ENCODE peak calls at places on chromosomes 1 and 21, in nine cellular contexts. V is effector memory CD8-positive, alpha-beta T cell; B is mammary epithelial cell; L is astrocyte of the cerebellum; C is OCI-LY7; S is body of pancreas; M is NCI-H2081; Y is memory B cell; F is astrocyte. E is an unnamed sample.

GRCh38 chr1:205934788-205935187 is 8.5 kb downstream of the SLC26A9 start:
- DNase-seq in V (no peak), B (no peak), L (no peak), C (no peak), S (no peak), M (no peak), Y (no peak), F (no peak), E (peak)

GRCh38 chr1:59878370-59878769 is 48.2 kb downstream of the CYP2J2 start:
- DNase-seq in V (no peak), B (no peak), L (no peak), C (no peak), S (no peak), M (no peak), Y (no peak), F (no peak), E (no peak)

GRCh38 chr1:31511848-31512615 is 64.3 kb upstream of the TINAGL1 start:
- DNase-seq in V (no peak), B (peak), L (no peak), C (no peak), S (peak), M (no peak), Y (no peak), F (no peak), E (no peak)

GRCh38 chr1:67522001-67522441 is 91.8 kb upstream of the SERBP1 start:
- DNase-seq in V (no peak), B (no peak), L (no peak), C (no peak), S (no peak), M (no peak), Y (no peak), F (no peak), E (no peak)

GRCh38 chr1:8517579-8518489 is 199.9 kb downstream of the SLC45A1 start:
- DNase-seq in V (no peak), B (no peak), L (no peak), C (no peak), S (no peak), M (no peak), Y (no peak), F (no peak), E (no peak)

GRCh38 chr1:30801826-30802198 is 44.2 kb upstream of the LAPTM5 start:
- DNase-seq in V (peak), B (peak), L (no peak), C (peak), S (peak), M (peak), Y (peak), F (no peak), E (peak)

GRCh38 chr21:44354775-44355771 is 1.7 kb downstream of the TRPM2 start:
- DNase-seq in V (no peak), B (no peak), L (no peak), C (peak), S (no peak), M (no peak), Y (no peak), F (no peak), E (no peak)

GRCh38 chr21:24994717-24995116 is 612.6 kb downstream of the MRPL39 start:
- DNase-seq in V (no peak), B (no peak), L (no peak), C (no peak), S (no peak), M (no peak), Y (no peak), F (no peak), E (no peak)

GRCh38 chr1:26045712-26046312 is at the start of gene SLC30A2:
- DNase-seq in V (no peak), B (peak), L (no peak), C (no peak), S (peak), M (no peak), Y (no peak), F (no peak), E (no peak)

GRCh38 chr1:227777646-227778045 is 37.8 kb upstream of the PRSS38 start:
- DNase-seq in V (no peak), B (no peak), L (no peak), C (no peak), S (no peak), M (no peak), Y (no peak), F (no peak), E (no peak)

GRCh38 chr1:151992345-151993083 is 1.1 kb downstream of the S100A10 start:
- DNase-seq in V (no peak), B (peak), L (peak), C (no peak), S (peak), M (no peak), Y (no peak), F (peak), E (peak)

GRCh38 chr1:223802032-223802431 is 43.7 kb downstream of the TP53BP2 start:
- DNase-seq in V (no peak), B (no peak), L (no peak), C (no peak), S (no peak), M (no peak), Y (no peak), F (no peak), E (no peak)

GRCh38 chr1:220818421-220819173 is 31.9 kb downstream of the MTARC1 start:
- DNase-seq in V (no peak), B (no peak), L (peak), C (no peak), S (peak), M (no peak), Y (no peak), F (peak), E (no peak)

GRCh38 chr1:116008651-116009380 is 32.5 kb downstream of the SLC22A15 start:
- DNase-seq in V (no peak), B (no peak), L (no peak), C (no peak), S (peak), M (no peak), Y (no peak), F (no peak), E (no peak)

GRCh38 chr1:55384589-55385136 is 169.5 kb upstream of the USP24 start:
- DNase-seq in V (no peak), B (no peak), L (no peak), C (no peak), S (no peak), M (no peak), Y (no peak), F (no peak), E (no peak)

GRCh38 chr1:48878191-48878940 is 101.7 kb upstream of the BEND5 start:
- DNase-seq in V (no peak), B (peak), L (peak), C (no peak), S (no peak), M (no peak), Y (no peak), F (peak), E (no peak)

GRCh38 chr1:240114222-240114621 is 22.5 kb downstream of the FMN2 start:
- DNase-seq in V (no peak), B (no peak), L (no peak), C (no peak), S (no peak), M (no peak), Y (no peak), F (no peak), E (no peak)

GRCh38 chr21:32914424-32915070 is 111.2 kb upstream of the OLIG2 start:
- DNase-seq in V (no peak), B (no peak), L (no peak), C (no peak), S (no peak), M (no peak), Y (no peak), F (no peak), E (no peak)

GRCh38 chr1:155961937-155962336 is 16.4 kb downstream of the ARHGEF2 start:
- DNase-seq in V (no peak), B (peak), L (peak), C (no peak), S (no peak), M (no peak), Y (no peak), F (peak), E (peak)

GRCh38 chr1:237041795-237042466 is at the start of gene RYR2:
- DNase-seq in V (no peak), B (no peak), L (no peak), C (no peak), S (peak), M (peak), Y (no peak), F (no peak), E (no peak)

GRCh38 chr1:206117151-206117948 is at the start of gene AVPR1B:
- DNase-seq in V (no peak), B (peak), L (no peak), C (no peak), S (peak), M (peak), Y (peak), F (peak), E (peak)

GRCh38 chr1:55612988-55613387 is 397.8 kb upstream of the USP24 start:
- DNase-seq in V (no peak), B (no peak), L (peak), C (no peak), S (no peak), M (no peak), Y (no peak), F (peak), E (no peak)

GRCh38 chr1:27724961-27725373 is 794 bp upstream of the FAM76A start:
- DNase-seq in V (no peak), B (peak), L (no peak), C (peak), S (peak), M (peak), Y (no peak), F (no peak), E (peak)

GRCh38 chr1:90176530-90176929 is 181.6 kb downstream of the ZNF326 start:
- DNase-seq in V (no peak), B (no peak), L (no peak), C (no peak), S (no peak), M (no peak), Y (no peak), F (peak), E (no peak)

GRCh38 chr1:78591971-78592370 is 28.3 kb upstream of the IFI44L start:
- DNase-seq in V (no peak), B (no peak), L (no peak), C (no peak), S (no peak), M (no peak), Y (no peak), F (no peak), E (no peak)

GRCh38 chr1:38929476-38929875 is 12.2 kb downstream of the RHBDL2 start:
- DNase-seq in V (no peak), B (no peak), L (no peak), C (no peak), S (no peak), M (peak), Y (no peak), F (peak), E (no peak)

E was measured in stomach.